ENCODE peak calls at places on chromosomes 1 and 21, in four cellular contexts. F is stimulated activated CD8-positive, alpha-beta memory T cell treated with anti-CD3 and anti-CD28 coated beads, Interleukin-2, amount 100 ng/mL, for 48 hours; V is foreskin melanocyte; U is hepatic stellate cell. E is an unnamed sample.

GRCh38 chr1:119286587-119287181 is 81.9 kb upstream of the HAO2 start:
- DNase-seq in U (no peak), F (peak; percentile 5), V (peak; percentile 45), E (no peak)

GRCh38 chr1:228697209-228698016 is 37.9 kb upstream of the RHOU start:
- DNase-seq in F (no peak), V (no peak), U (no peak), E (peak; percentile 63)

GRCh38 chr1:25516686-25517085 is 26.7 kb upstream of the LDLRAP1 start:
- DNase-seq in V (no peak), F (no peak), U (no peak), E (no peak)

GRCh38 chr1:47898156-47898825 is 98.9 kb downstream of the TRABD2B start:
- DNase-seq in F (no peak), V (no peak), U (no peak), E (no peak)

GRCh38 chr1:61092643-61093042 is 10.3 kb downstream of the NFIA start:
- DNase-seq in U (no peak), F (no peak), V (no peak), E (no peak)

GRCh38 chr1:2801535-2802291 is at the start of gene TTC34:
- DNase-seq in U (peak; percentile 70), V (no peak), F (peak; percentile 41), E (no peak)

GRCh38 chr1:213231795-213232231 is 180.8 kb downstream of the RPS6KC1 start:
- DNase-seq in V (no peak), F (no peak), U (peak; percentile 8), E (no peak)

GRCh38 chr1:91751281-91751680 is 134.7 kb downstream of the TGFBR3 start:
- DNase-seq in U (no peak), V (peak; percentile 62), F (no peak), E (no peak)

GRCh38 chr1:205961405-205961804 is 18.1 kb upstream of the SLC26A9 start:
- DNase-seq in V (no peak), F (no peak), U (no peak), E (no peak)

GRCh38 chr21:17793675-17794123 is 25.5 kb downstream of the C21orf91 start:
- DNase-seq in V (peak; percentile 35), U (no peak), F (no peak), E (no peak)

GRCh38 chr21:27190601-27191000 is 223.7 kb upstream of the ADAMTS5 start:
- DNase-seq in U (no peak), V (no peak), F (no peak), E (no peak)

GRCh38 chr1:43545686-43546387 is 15.2 kb downstream of the PTPRF start:
- DNase-seq in V (no peak), F (no peak), U (peak; percentile 79), E (no peak)

GRCh38 chr1:1775364-1776226 is 2.7 kb downstream of the NADK start:
- DNase-seq in F (no peak), V (no peak), U (no peak), E (no peak)

GRCh38 chr1:112271270-112271669 is 124.7 kb upstream of the CTTNBP2NL start:
- DNase-seq in U (no peak), F (no peak), V (no peak), E (no peak)

GRCh38 chr1:234533975-234534876 is 55.2 kb upstream of the TARBP1 start:
- DNase-seq in U (peak; percentile 60), F (no peak), V (peak; percentile 44), E (peak; percentile 65)

GRCh38 chr1:156705321-156705917 is at the start of gene CRABP2:
- DNase-seq in F (no peak), U (no peak), V (no peak), E (peak; percentile 64)